ENCODE peak calls at places on chromosomes 4 and X, in ten cellular contexts. X is stimulated activated naive CD8-positive, alpha-beta T cell treated with anti-CD3 and anti-CD28 coated beads, Interleukin-15, Interleukin-2, amounts not matched to agents 100 U/mL and 50 U/mL, for 24 hours; B is NCI-H1417; D is stimulated activated naive B cell treated with anti-CD40 and anti-IgM and Interleukin-4, amounts not matched to agents 10 μg/mL and 1 μg/mL and 100 μg/mL, for 72 hours; S is neural progenitor cell; M is NCI-H1092 treated with DMSO at 0.1 percent for 48 hours; N is HT-29; L is mammary epithelial cell; K is AG09309; E is SK-MEL-5. Y is an unnamed sample.

GRCh38 chrX:80432441-80432840 is 12.2 kb downstream of the TENT5D start:
- DNase-seq in K (no peak), D (no peak), L (no peak), E (no peak), X (no peak), S (no peak), M (no peak), B (no peak), N (no peak), Y (no peak)

GRCh38 chr4:185384877-185385465 is 10.8 kb downstream of the LRP2BP start:
- DNase-seq in X (no peak), L (no peak), N (no peak), M (no peak), D (no peak), B (no peak), E (no peak), S (no peak), K (no peak), Y (no peak)

GRCh38 chr4:78544681-78545080 is 6.9 kb upstream of the ANXA3 start:
- DNase-seq in X (no peak), L (no peak), B (no peak), E (peak), K (no peak), N (no peak), S (no peak), D (no peak), M (no peak), Y (no peak)

GRCh38 chrX:110258552-110258951 is 59.3 kb downstream of the AMMECR1 start:
- DNase-seq in X (no peak), E (no peak), L (peak), M (no peak), N (no peak), D (no peak), S (no peak), B (no peak), K (no peak), Y (peak)

GRCh38 chrX:15598031-15598430 is 2.7 kb downstream of the ACE2 start:
- DNase-seq in N (no peak), E (peak), M (no peak), X (no peak), L (no peak), B (no peak), D (no peak), S (no peak), K (no peak), Y (no peak)

GRCh38 chr4:26032572-26033320 is 118.7 kb downstream of the SMIM20 start:
- DNase-seq in N (no peak), K (peak), M (peak), S (no peak), B (no peak), D (no peak), L (no peak), E (no peak), X (no peak), Y (peak)

GRCh38 chr4:62571494-62571893 is 1371.4 kb downstream of the ADGRL3 start:
- DNase-seq in L (no peak), E (no peak), K (no peak), S (no peak), D (no peak), B (no peak), X (no peak), M (no peak), N (peak), Y (no peak)

GRCh38 chr4:169263791-169264392 is 6.9 kb downstream of the SH3RF1 start:
- DNase-seq in L (no peak), B (no peak), N (no peak), S (no peak), E (no peak), D (no peak), X (no peak), K (no peak), M (no peak), Y (no peak)

GRCh38 chrX:48956728-48957414 is 536 bp downstream of the OTUD5 start:
- DNase-seq in L (no peak), X (peak), E (no peak), N (no peak), D (peak), M (no peak), S (peak), K (no peak), B (no peak), Y (peak)